ENCODE peak calls at places on chromosomes 6 and 20, in four cellular contexts. F is pancreas, I is heart right ventricle, W is cardiac muscle cell. X is an unnamed sample.
A peak's percentile ranks its signal among the peaks of the same experiment; 100 is the strongest.

GRCh38 chr20:1846341-1846740 is 48.9 kb upstream of the SIRPA start:
- DNase-seq in F (no peak), I (no peak), W (no peak), X (no peak)

GRCh38 chr6:1527098-1527497 is 82.6 kb upstream of the FOXC1 start:
- DNase-seq in F (no peak), I (peak; percentile 35), W (peak; percentile 57), X (peak; percentile 20)

GRCh38 chr20:3483784-3484183 is 13.0 kb downstream of the ATRN start:
- DNase-seq in F (no peak), I (no peak), W (no peak), X (no peak)

GRCh38 chr20:35360033-35360432 is 51.7 kb downstream of the UQCC1 start:
- DNase-seq in F (no peak), I (no peak), W (no peak), X (no peak)

GRCh38 chr6:23418095-23418494 is 707.9 kb upstream of the NRSN1 start:
- DNase-seq in F (no peak), I (no peak), W (peak; percentile 48), X (no peak)

GRCh38 chr6:25232478-25232877 is 46.7 kb upstream of the CARMIL1 start:
- DNase-seq in F (no peak), I (peak; percentile 49), W (no peak), X (no peak)

GRCh38 chr6:38594008-38594665 is 45.6 kb downstream of the BTBD9 start:
- DNase-seq in F (no peak), I (no peak), W (no peak), X (no peak)

GRCh38 chr6:97215157-97215769 is 67.8 kb downstream of the MMS22L start:
- DNase-seq in F (no peak), I (no peak), W (peak; percentile 64), X (peak; percentile 18)

GRCh38 chr20:10949930-10950783 is 276.4 kb upstream of the JAG1 start:
- DNase-seq in F (no peak), I (no peak), W (no peak), X (no peak)

GRCh38 chr20:63563186-63563935 is 9.4 kb downstream of the FNDC11 start:
- DNase-seq in F (peak; percentile 67), I (no peak), W (no peak), X (no peak)

GRCh38 chr20:31560094-31560899 is 44.8 kb upstream of the ID1 start:
- DNase-seq in F (no peak), I (peak; percentile 66), W (peak; percentile 56), X (no peak)

GRCh38 chr6:130482645-130483390 is 117.0 kb downstream of the TMEM200A start:
- DNase-seq in F (no peak), I (no peak), W (no peak), X (no peak)

GRCh38 chr20:51802170-51802745 is at the start of gene SALL4:
- DNase-seq in F (peak; percentile 56), I (no peak), W (peak; percentile 85), X (peak; percentile 96)

GRCh38 chr20:10239954-10240353 is 21.3 kb downstream of the SNAP25 start:
- DNase-seq in F (peak; percentile 30), I (no peak), W (peak; percentile 52), X (no peak)

GRCh38 chr20:58463231-58463630 is 52.0 kb downstream of the APCDD1L start:
- DNase-seq in F (no peak), I (no peak), W (no peak), X (no peak)

GRCh38 chr6:66897576-66897975 is 1190.5 kb upstream of the EYS start:
- DNase-seq in F (no peak), I (no peak), W (no peak), X (no peak)

GRCh38 chr6:121881974-121882667 is 446.7 kb downstream of the GJA1 start:
- DNase-seq in F (no peak), I (no peak), W (no peak), X (no peak)

GRCh38 chr6:132961610-132962009 is 147.2 kb downstream of the RPS12 start:
- DNase-seq in F (no peak), I (no peak), W (peak; percentile 18), X (no peak)

GRCh38 chr20:19897891-19898290 is 119.3 kb upstream of the NAA20 start:
- DNase-seq in F (no peak), I (no peak), W (no peak), X (no peak)

GRCh38 chr20:45420125-45420524 is 4.2 kb downstream of the PIGT start:
- DNase-seq in F (peak; percentile 49), I (no peak), W (no peak), X (no peak)

GRCh38 chr6:17417817-17418216 is 24.4 kb downstream of the CAP2 start:
- DNase-seq in F (no peak), I (no peak), W (peak; percentile 54), X (no peak)

GRCh38 chr6:135145509-135145865 is 35.6 kb upstream of the MYB start:
- DNase-seq in F (no peak), I (no peak), W (no peak), X (no peak)

GRCh38 chr20:26163890-26164289 is 467.2 kb upstream of the ZNF337 start:
- DNase-seq in F (no peak), I (no peak), W (no peak), X (no peak)

GRCh38 chr6:138970856-138971425 is 17.1 kb downstream of the REPS1 start:
- DNase-seq in F (no peak), I (no peak), W (no peak), X (no peak)

GRCh38 chr6:39887692-39888450 is 46.4 kb downstream of the MOCS1 start:
- DNase-seq in F (peak; percentile 84), I (peak; percentile 80), W (peak; percentile 28), X (no peak)

GRCh38 chr6:151675746-151676459 is 131.6 kb upstream of the ESR1 start:
- DNase-seq in F (peak; percentile 74), I (no peak), W (peak; percentile 69), X (peak; percentile 57)

GRCh38 chr6:137637161-137637560 is 143.0 kb upstream of the OLIG3 start:
- DNase-seq in F (no peak), I (no peak), W (no peak), X (no peak)

GRCh38 chr20:433300-433975 is 25.3 kb downstream of the RBCK1 start:
- DNase-seq in F (no peak), I (no peak), W (no peak), X (no peak)

GRCh38 chr20:15902493-15902892 is 670.8 kb downstream of the KIF16B start:
- DNase-seq in F (no peak), I (no peak), W (no peak), X (peak; percentile 29)

GRCh38 chr6:89944826-89945407 is 50.6 kb downstream of the GJA10 start:
- DNase-seq in F (no peak), I (no peak), W (no peak), X (no peak)

GRCh38 chr6:166307981-166308768 is at the start of gene PRR18:
- DNase-seq in F (peak; percentile 79), I (no peak), W (peak; percentile 38), X (no peak)

GRCh38 chr20:59525500-59526241 is 78.7 kb upstream of the PHACTR3 start:
- DNase-seq in F (no peak), I (peak; percentile 59), W (peak; percentile 86), X (peak; percentile 31)

GRCh38 chr20:44952731-44953130 is 7.5 kb downstream of the TOMM34 start:
- DNase-seq in F (no peak), I (no peak), W (no peak), X (no peak)

GRCh38 chr6:22383016-22383415 is 86.2 kb upstream of the PRL start:
- DNase-seq in F (no peak), I (no peak), W (no peak), X (no peak)

GRCh38 chr20:32386091-32386490 is 28.0 kb downstream of the ASXL1 start:
- DNase-seq in F (no peak), I (no peak), W (no peak), X (no peak)

GRCh38 chr6:117264487-117265424 is 602 bp upstream of the VGLL2 start:
- DNase-seq in F (no peak), I (no peak), W (no peak), X (no peak)

GRCh38 chr6:52115891-52116604 is 28.6 kb upstream of the PKHD1 start:
- DNase-seq in F (no peak), I (no peak), W (no peak), X (no peak)

GRCh38 chr6:52115145-52115741 is 27.8 kb upstream of the PKHD1 start:
- DNase-seq in F (no peak), I (no peak), W (no peak), X (no peak)

GRCh38 chr6:52117352-52117751 is 29.9 kb upstream of the PKHD1 start:
- DNase-seq in F (no peak), I (no peak), W (no peak), X (no peak)

GRCh38 chr6:52116605-52116948 is 29.2 kb upstream of the PKHD1 start:
- DNase-seq in F (no peak), I (no peak), W (no peak), X (no peak)
- H3K36me3 ChIP-seq in F (no peaks in the 10 kb centered on the region), I (no peaks in the 10 kb centered on the region), W (no peaks in the 10 kb centered on the region), X (no peaks in the 10 kb centered on the region)

GRCh38 chr6:158517038-158517437 is 42.9 kb upstream of the TMEM181 start:
- DNase-seq in F (no peak), I (no peak), W (no peak), X (no peak)
- H3K4me1 ChIP-seq in F (peaks cover 4% of the 10 kb centered on the region), I (no peaks in the 10 kb centered on the region), W (peaks cover 5% of the 10 kb centered on the region), X (no peaks in the 10 kb centered on the region)

GRCh38 chr6:34876451-34876850 is 11.4 kb downstream of the TAF11 start:
- DNase-seq in F (no peak), I (no peak), W (no peak), X (no peak)
- H3K36me3 ChIP-seq in F (peaks cover 60% of the 10 kb centered on the region), I (no peaks in the 10 kb centered on the region), W (peaks cover 48% of the 10 kb centered on the region), X (peaks cover 5% of the 10 kb centered on the region)

DNA sequence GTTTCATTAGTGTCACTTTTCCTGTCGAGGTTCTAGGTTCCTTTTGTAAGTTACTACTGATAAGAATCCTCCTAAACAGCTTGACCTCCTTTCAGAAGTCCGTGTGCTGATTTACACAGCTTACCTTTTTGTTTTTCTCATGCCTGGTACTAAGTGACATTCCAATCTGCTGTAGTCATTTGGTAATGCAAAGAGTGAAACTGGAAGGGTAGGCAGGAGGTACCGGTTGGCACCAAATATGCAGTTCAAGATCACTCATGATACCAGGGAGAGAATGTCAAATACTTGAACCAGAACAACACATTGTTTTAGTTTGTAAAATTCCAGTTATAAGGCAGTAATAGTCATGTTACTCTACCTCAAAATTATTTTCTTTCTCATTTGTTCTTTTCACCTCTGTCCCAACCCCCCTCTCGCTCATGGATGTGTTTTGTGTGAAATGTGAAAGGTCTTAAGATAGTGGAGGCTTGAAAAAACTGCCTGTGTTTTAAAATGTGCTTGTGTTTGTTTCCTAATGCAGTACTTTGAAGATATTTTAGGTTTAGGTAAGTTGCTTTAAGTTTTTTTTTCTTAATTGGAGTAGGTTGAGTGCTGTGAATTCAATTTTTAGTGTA is 23.2 kb downstream of the AFDN start:
- DNase-seq in F (no peak), I (no peak), W (peak; percentile 53), X (no peak)
- H3K4me1 ChIP-seq in F (peaks cover 35% of the 10 kb centered on the region), I (no peaks in the 10 kb centered on the region), W (peaks cover 56% of the 10 kb centered on the region), X (peaks cover 5% of the 10 kb centered on the region)